ENCODE peak calls at places on chromosomes 16 and 17, in five cellular contexts. Y is glutamatergic neuron; J is AG04449; W is OCI-LY7; Q is CD4-positive, alpha-beta T cell. M is an unnamed sample.
A peak's percentile ranks its signal among the peaks of the same experiment; 100 is the strongest.

GRCh38 chr17:82031303-82031884 is at the start of gene RAC3:
- DNase-seq in Q (no peak), J (no peak), Y (peak; percentile 68), W (no peak), M (peak; percentile 67)

GRCh38 chr16:71746442-71747046 is 22.0 kb upstream of the PHLPP2 start:
- DNase-seq in Q (peak; percentile 14), Y (no peak), W (peak; percentile 64), J (no peak), M (no peak)

GRCh38 chr16:78005881-78006280 is 16.5 kb upstream of the CLEC3A start:
- DNase-seq in W (peak; percentile 12), Y (no peak), J (no peak), Q (no peak), M (no peak)

GRCh38 chr17:47935961-47936360 is 5.4 kb upstream of the PNPO start:
- DNase-seq in W (no peak), Y (no peak), J (peak; percentile 21), Q (no peak), M (no peak)

GRCh38 chr16:27365142-27366089 is 36.6 kb upstream of the IL21R start:
- DNase-seq in Y (no peak), Q (no peak), J (no peak), W (no peak), M (no peak)

GRCh38 chr17:67491678-67492019 is 114.6 kb downstream of the PITPNC1 start:
- DNase-seq in W (no peak), Q (no peak), Y (no peak), J (no peak), M (no peak)

GRCh38 chr17:77696720-77697460 is 261.6 kb upstream of the TNRC6C start:
- DNase-seq in W (no peak), J (no peak), Y (no peak), Q (no peak), M (no peak)

GRCh38 chr16:18792836-18793433 is 2.8 kb upstream of the RPS15A start:
- DNase-seq in Q (no peak), J (no peak), Y (no peak), W (no peak), M (no peak)

GRCh38 chr16:49470550-49470949 is 96.9 kb downstream of the C16orf78 start:
- DNase-seq in Y (peak; percentile 7), Q (no peak), J (no peak), W (no peak), M (no peak)

GRCh38 chr16:85182774-85183173 is 70.5 kb upstream of the CIBAR2 start:
- DNase-seq in Q (no peak), J (no peak), W (no peak), Y (no peak), M (no peak)

GRCh38 chr17:7479389-7480192 is at the start of gene ZBTB4:
- DNase-seq in J (no peak), Q (peak; percentile 48), Y (peak; percentile 63), W (peak; percentile 35), M (peak; percentile 64)

GRCh38 chr17:6713918-6714271 is 726 bp upstream of the SLC13A5 start:
- DNase-seq in W (no peak), Y (peak; percentile 38), Q (no peak), J (no peak), M (peak; percentile 55)

GRCh38 chr16:5551909-5552308 is 454.3 kb upstream of the EEF2KMT start:
- DNase-seq in Q (no peak), W (no peak), J (no peak), Y (no peak), M (no peak)

GRCh38 chr16:20221208-20221607 is 106.1 kb downstream of the GP2 start:
- DNase-seq in J (no peak), Y (no peak), W (no peak), Q (no peak), M (no peak)

GRCh38 chr16:74568961-74569631 is 37.8 kb downstream of the GLG1 start:
- DNase-seq in W (no peak), J (peak; percentile 44), Q (no peak), Y (no peak), M (no peak)

GRCh38 chr16:27508476-27508875 is 41.2 kb downstream of the GTF3C1 start:
- DNase-seq in Y (no peak), W (no peak), J (no peak), Q (no peak), M (no peak)

GRCh38 chr16:85389679-85390470 is 223.2 kb upstream of the GSE1 start:
- DNase-seq in Y (no peak), W (no peak), J (no peak), Q (no peak), M (peak; percentile 34)

GRCh38 chr17:5745091-5745820 is 160.9 kb upstream of the NLRP1 start:
- DNase-seq in J (no peak), W (no peak), Y (peak; percentile 37), Q (no peak), M (no peak)

DNA sequence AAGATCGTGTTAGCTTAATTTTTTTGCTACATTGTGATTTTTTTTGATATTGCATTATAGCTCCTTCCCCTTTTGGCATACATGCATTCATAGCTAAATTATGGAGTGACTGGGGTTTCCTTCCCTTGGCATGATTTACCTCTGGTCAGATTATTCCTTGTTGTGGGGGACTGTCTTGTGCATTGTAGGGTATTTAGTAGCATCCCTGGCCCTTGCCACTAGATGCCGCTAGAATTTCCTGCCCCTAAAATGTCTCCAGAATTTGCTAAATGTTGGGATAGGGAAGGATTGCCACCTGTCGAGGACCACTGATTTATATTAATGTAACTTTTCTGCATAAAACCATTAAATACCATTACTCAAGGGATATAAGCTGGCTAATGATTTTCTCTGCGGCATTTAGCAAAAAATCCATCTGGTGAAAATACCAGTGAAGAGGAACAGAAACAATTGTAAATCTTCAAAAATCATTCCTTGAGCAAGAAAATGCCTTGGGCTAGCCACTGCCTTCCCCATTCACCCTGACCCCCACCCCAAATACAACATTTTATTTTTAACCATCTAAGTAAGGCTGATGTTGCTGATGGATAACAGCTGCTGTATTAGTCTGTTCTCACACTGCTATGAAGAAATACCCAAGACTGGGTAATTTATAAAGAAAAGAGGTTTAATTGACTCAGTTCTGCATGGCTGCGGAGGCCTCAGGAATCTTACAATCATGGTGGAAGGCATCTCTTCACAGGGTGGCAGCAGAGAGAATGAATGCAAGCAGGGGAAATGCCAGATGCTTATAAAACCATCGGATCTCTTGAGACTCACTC is 195.2 kb downstream of the MAP2K6 start:
- DNase-seq in J (no peak), Q (no peak), Y (peak; percentile 18), W (no peak), M (peak; percentile 8)
- TF ChIP-seq CTCF in J (peak; percentile 64), Q (no peak), Y (no peak), W (peak; percentile 93), M (peak; percentile 51)

GRCh38 chr16:11497329-11497805 is 89.4 kb downstream of the LITAF start:
- DNase-seq in W (no peak), J (no peak), Y (no peak), Q (no peak), M (peak; percentile 57)
- TF ChIP-seq CTCF in W (no peak), J (peak; percentile 32), Y (no peak), Q (no peak), M (no peak)

GRCh38 chr17:73657473-73658116 is 13.3 kb upstream of the SDK2 start:
- DNase-seq in Y (peak; percentile 81), J (no peak), W (peak; percentile 54), Q (no peak), M (peak; percentile 77)
- TF ChIP-seq CTCF in Y (peak; percentile 74), J (peak; percentile 38), W (peak; percentile 85), Q (peak; percentile 23), M (peak; percentile 71)

GRCh38 chr16:23689442-23690187 is 10.9 kb downstream of the PLK1 start:
- DNase-seq in W (no peak), Y (no peak), J (no peak), Q (no peak), M (no peak)
- TF ChIP-seq CTCF in W (no peak), Y (no peak), J (no peak), Q (no peak), M (no peak)

GRCh38 chr17:17569691-17570090 is 21.8 kb downstream of the PEMT start:
- DNase-seq in J (no peak), Q (no peak), W (no peak), Y (no peak), M (no peak)

GRCh38 chr17:17568772-17569195 is 22.7 kb downstream of the PEMT start:
- DNase-seq in J (no peak), Y (peak; percentile 85), Q (peak; percentile 31), W (peak; percentile 52), M (peak; percentile 94)

GRCh38 chr17:17570798-17571716 is 20.5 kb downstream of the PEMT start:
- DNase-seq in W (no peak), J (no peak), Y (no peak), Q (no peak), M (no peak)

GRCh38 chr17:17572010-17572785 is 19.3 kb downstream of the PEMT start:
- DNase-seq in J (no peak), Q (no peak), W (no peak), Y (no peak), M (no peak)

GRCh38 chr17:17570207-17570797 is 21.2 kb downstream of the PEMT start:
- DNase-seq in J (no peak), Y (peak; percentile 74), W (no peak), Q (no peak), M (peak; percentile 48)
- TF ChIP-seq CTCF in J (peak; percentile 52), Y (peak; percentile 45), W (peak; percentile 32), Q (no peak), M (peak; percentile 36)

M was measured in nephron progenitor cell.